ENCODE peak calls at places on chromosomes 7 and 10, in five cellular contexts. X is SK-N-SH, A is ovary, H is GM12878, L is A549. Y is an unnamed sample.

GRCh38 chr7:43199333-43199732 is 86.9 kb downstream of the HECW1 start:
- DNase-seq in X (no peak), A (no peak), H (no peak), L (no peak), Y (no peak)

GRCh38 chr10:129552119-129552518 is 85.1 kb downstream of the MGMT start:
- DNase-seq in X (no peak), A (no peak), H (peak), L (no peak), Y (no peak)

GRCh38 chr7:91325731-91326130 is 61.5 kb downstream of the FZD1 start:
- DNase-seq in X (no peak), A (no peak), H (no peak), L (no peak), Y (no peak)

GRCh38 chr7:99224263-99224947 is 16.5 kb upstream of the KPNA7 start:
- DNase-seq in X (no peak), A (no peak), H (peak), L (peak), Y (no peak)

GRCh38 chr10:72108811-72109618 is 20.7 kb upstream of the SPOCK2 start:
- DNase-seq in X (no peak), A (no peak), H (no peak), L (no peak), Y (no peak)

GRCh38 chr10:79196470-79197461 is 128.0 kb downstream of the ZMIZ1 start:
- DNase-seq in X (peak), A (peak), H (no peak), L (peak), Y (peak)

GRCh38 chr10:22086730-22087364 is 83.3 kb upstream of the DNAJC1 start:
- DNase-seq in X (peak), A (peak), H (no peak), L (peak), Y (peak)

GRCh38 chr10:13528875-13529713 is at the start of gene BEND7:
- DNase-seq in X (peak), A (peak), H (no peak), L (peak), Y (no peak)

GRCh38 chr10:10848488-10849111 is 169.1 kb upstream of the CELF2 start:
- DNase-seq in X (no peak), A (no peak), H (no peak), L (no peak), Y (no peak)

GRCh38 chr7:36487756-36488336 is 98.2 kb downstream of the ANLN start:
- DNase-seq in X (peak), A (no peak), H (peak), L (peak), Y (peak)

GRCh38 chr7:8443871-8444756 is 10.7 kb downstream of the NXPH1 start:
- DNase-seq in X (no peak), A (no peak), H (no peak), L (peak), Y (no peak)

GRCh38 chr10:80497187-80498038 is 40.3 kb upstream of the SH2D4B start:
- DNase-seq in X (no peak), A (peak), H (no peak), L (no peak), Y (no peak)

GRCh38 chr10:124223711-124224085 is 130.3 kb upstream of the CHST15 start:
- DNase-seq in X (no peak), A (no peak), H (no peak), L (no peak), Y (no peak)

GRCh38 chr7:47480576-47481538 is 101.1 kb downstream of the TNS3 start:
- DNase-seq in X (no peak), A (no peak), H (peak), L (no peak), Y (no peak)

GRCh38 chr7:47479821-47480575 is 101.9 kb downstream of the TNS3 start:
- DNase-seq in X (no peak), A (no peak), H (no peak), L (no peak), Y (no peak)

GRCh38 chr7:47477191-47478016 is 104.5 kb downstream of the TNS3 start:
- DNase-seq in X (no peak), A (no peak), H (no peak), L (no peak), Y (no peak)

GRCh38 chr7:47478017-47478344 is 103.9 kb downstream of the TNS3 start:
- DNase-seq in X (no peak), A (peak), H (no peak), L (no peak), Y (no peak)

DNA sequence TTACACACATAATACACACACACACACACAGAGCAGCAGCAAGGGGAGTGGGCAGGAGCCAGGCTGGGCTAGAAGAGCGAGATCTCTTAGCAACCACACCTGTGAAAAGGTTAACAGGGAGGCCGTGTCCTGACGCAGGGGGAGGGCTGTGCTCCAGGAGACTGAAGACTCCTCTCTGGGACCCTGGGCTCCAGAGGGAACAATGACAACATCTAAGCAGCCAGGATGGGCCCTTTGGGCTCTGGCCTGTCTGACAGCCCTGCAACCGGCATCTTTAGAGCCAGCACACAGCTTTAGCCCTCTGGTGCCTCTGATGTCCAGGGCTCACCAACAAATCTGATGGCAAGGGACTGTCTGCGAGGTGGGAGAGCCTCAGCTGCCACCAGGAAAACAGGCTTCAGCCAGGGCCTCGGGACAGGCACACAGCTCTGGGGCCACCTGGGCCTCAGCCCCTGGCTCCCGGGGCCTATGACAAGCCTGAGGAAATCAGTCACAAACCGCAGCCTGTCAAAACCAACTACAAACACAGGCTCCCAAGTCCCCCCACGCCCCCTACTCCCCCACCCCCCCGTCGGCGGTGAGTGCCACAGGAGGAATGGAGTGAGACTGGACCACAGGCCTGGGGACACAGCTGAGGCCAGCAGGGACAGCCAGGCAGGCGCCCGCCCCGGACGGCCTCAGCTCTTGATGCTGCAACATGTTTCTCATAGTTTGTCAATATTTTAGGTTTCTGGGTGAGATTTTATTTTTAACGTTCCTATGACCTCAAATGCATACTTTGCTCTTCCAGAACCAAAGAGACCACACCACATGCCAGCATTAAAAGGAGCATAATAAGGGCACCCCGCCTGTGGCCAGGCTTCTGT is 102.8 kb downstream of the TNS3 start:
- DNase-seq in X (no peak), A (no peak), H (no peak), L (no peak), Y (no peak)
- H3K27ac ChIP-seq in X (no peak), A (peak), H (peak), L (peak), Y (no peak)

DNA sequence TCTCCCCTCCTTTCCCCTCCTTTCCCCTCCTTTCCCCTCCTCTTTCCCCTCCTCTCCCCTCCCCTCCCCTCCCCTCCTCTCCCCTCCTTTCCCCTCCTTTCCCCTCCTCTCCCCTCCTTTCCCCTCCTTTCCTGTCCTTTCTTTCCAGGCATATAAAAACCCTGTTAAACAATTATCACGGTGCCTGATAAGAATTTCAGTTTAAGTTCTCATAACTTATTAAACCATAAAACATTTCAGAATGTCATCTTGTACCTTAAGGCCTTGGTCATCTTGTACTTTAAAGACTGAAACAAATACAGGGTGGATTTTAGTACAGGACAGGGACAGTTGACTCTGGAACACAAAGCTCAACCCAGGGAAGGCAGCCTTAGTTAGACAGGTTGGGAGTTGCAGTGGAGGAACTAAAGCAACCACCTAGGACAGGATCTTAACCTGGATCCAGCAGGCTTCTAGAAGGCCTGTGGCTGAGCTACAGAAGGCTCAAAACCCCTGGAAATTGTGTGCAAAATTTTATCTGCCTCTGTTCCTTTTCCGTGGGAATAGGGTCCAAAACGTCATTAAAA is 1.2 kb downstream of the AGR3 start:
- DNase-seq in X (no peak), A (no peak), H (no peak), L (no peak), Y (no peak)
- TF ChIP-seq EP300 in X (no peak), A (no peak), H (no peak), L (no peak), Y (no peak)

GRCh38 chr7:41869091-41869490 is 166.2 kb upstream of the INHBA start:
- DNase-seq in X (no peak), A (no peak), H (no peak), L (no peak), Y (no peak)
- H3K27ac ChIP-seq in X (peak), A (peak), H (no peak), L (no peak), Y (peak)

DNA sequence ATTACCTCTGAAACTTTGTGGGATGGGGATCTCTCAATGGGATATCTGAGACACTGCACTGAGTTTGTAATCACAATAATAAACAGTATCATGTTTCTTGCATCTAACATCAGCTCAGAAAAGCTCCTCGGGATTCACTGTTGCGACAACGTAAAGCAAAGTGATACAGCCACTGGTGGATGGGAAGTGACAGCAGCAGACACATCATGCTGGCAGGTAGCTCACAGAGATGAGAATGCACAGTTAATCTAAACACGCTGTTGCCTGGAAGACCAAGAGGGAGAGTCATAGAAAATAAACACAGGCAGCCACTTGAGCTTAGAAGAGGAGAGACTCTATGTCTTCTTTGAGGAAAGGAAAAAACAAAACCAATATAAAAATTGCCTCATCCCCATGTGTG is 513.8 kb downstream of the MAGI2 start:
- DNase-seq in X (no peak), A (no peak), H (no peak), L (no peak), Y (no peak)
- TF ChIP-seq EP300 in X (no peak), A (no peak), H (no peak), L (no peak), Y (no peak)

GRCh38 chr7:54987772-54988171 is 31.0 kb upstream of the EGFR start:
- DNase-seq in X (no peak), A (no peak), H (no peak), L (peak), Y (no peak)
- H3K27ac ChIP-seq in X (no peak), A (no peak), H (no peak), L (peak), Y (no peak)

GRCh38 chr7:106112118-106112971 is at the start of gene SYPL1:
- DNase-seq in X (peak), A (peak), H (peak), L (peak), Y (peak)
- TF ChIP-seq EP300 in X (no peak), A (peak), H (peak), L (no peak), Y (peak)

GRCh38 chr10:33212061-33212748 is 122.3 kb downstream of the NRP1 start:
- DNase-seq in X (no peak), A (no peak), H (no peak), L (no peak), Y (no peak)
- H3K27ac ChIP-seq in X (peak), A (peak), H (no peak), L (peak), Y (peak)

Y was measured in tibial nerve.